ENCODE peak calls at places on chromosomes 13 and 19, in eight cellular contexts. B is lung; L is T-helper 2 cell; M is left ventricle myocardium inferior; H is A549; N is activated CD8-positive, alpha-beta T cell treated with anti-CD3 and anti-CD28 coated beads for 36 hours; K is ascending aorta; Q is NCI-H2081. P is an unnamed sample.

GRCh38 chr13:42065414-42065813 is 17.0 kb downstream of the DGKH start:
- DNase-seq in B (no peak), L (no peak), M (no peak), H (no peak), N (no peak), K (no peak), Q (no peak), P (no peak)

GRCh38 chr13:50365300-50365682 is 350.0 kb downstream of the KCNRG start:
- DNase-seq in B (no peak), L (peak), M (no peak), H (no peak), N (no peak), K (no peak), Q (no peak), P (no peak)

GRCh38 chr13:22061371-22061805 is 390.5 kb downstream of the FGF9 start:
- DNase-seq in B (no peak), L (peak), M (no peak), H (no peak), N (peak), K (no peak), Q (peak), P (no peak)

GRCh38 chr19:3319643-3320353 is 46.6 kb upstream of the NFIC start:
- DNase-seq in B (no peak), L (no peak), M (no peak), H (no peak), N (no peak), K (no peak), Q (no peak), P (no peak)

GRCh38 chr13:31930490-31930889 is 101.1 kb upstream of the FRY start:
- DNase-seq in B (no peak), L (peak), M (no peak), H (no peak), N (no peak), K (no peak), Q (no peak), P (no peak)

GRCh38 chr13:37129867-37130266 is 24.4 kb upstream of the CSNK1A1L start:
- DNase-seq in B (no peak), L (no peak), M (no peak), H (no peak), N (no peak), K (no peak), Q (no peak), P (no peak)

GRCh38 chr19:32810452-32810851 is 59.1 kb downstream of the SLC7A9 start:
- DNase-seq in B (no peak), L (no peak), M (no peak), H (no peak), N (no peak), K (no peak), Q (no peak), P (no peak)

GRCh38 chr19:46745521-46746280 is at the start of gene FKRP:
- DNase-seq in B (no peak), L (peak), M (peak), H (no peak), N (no peak), K (no peak), Q (no peak), P (no peak)

GRCh38 chr13:97977376-97977705 is 23.9 kb downstream of the IPO5 start:
- DNase-seq in B (no peak), L (no peak), M (no peak), H (no peak), N (no peak), K (no peak), Q (no peak), P (no peak)

GRCh38 chr13:26847281-26847680 is 86.7 kb upstream of the GPR12 start:
- DNase-seq in B (no peak), L (no peak), M (no peak), H (no peak), N (no peak), K (no peak), Q (no peak), P (no peak)

GRCh38 chr13:29791997-29792775 is 58.2 kb downstream of the UBL3 start:
- DNase-seq in B (no peak), L (no peak), M (no peak), H (no peak), N (no peak), K (no peak), Q (no peak), P (no peak)

GRCh38 chr19:4550479-4551050 is 8.9 kb downstream of the SEMA6B start:
- DNase-seq in B (no peak), L (no peak), M (no peak), H (no peak), N (no peak), K (no peak), Q (no peak), P (no peak)

GRCh38 chr19:52904052-52904451 is 6.6 kb upstream of the ZNF320 start:
- DNase-seq in B (no peak), L (no peak), M (no peak), H (no peak), N (no peak), K (no peak), Q (no peak), P (no peak)

GRCh38 chr13:41452462-41452861 is 4.9 kb upstream of the RGCC start:
- DNase-seq in B (no peak), L (no peak), M (no peak), H (no peak), N (peak), K (no peak), Q (no peak), P (no peak)

GRCh38 chr19:31232220-31232619 is 117.0 kb downstream of the TSHZ3 start:
- DNase-seq in B (no peak), L (no peak), M (no peak), H (no peak), N (no peak), K (no peak), Q (no peak), P (no peak)

GRCh38 chr19:4775627-4776152 is 15.8 kb upstream of the FEM1A start:
- DNase-seq in B (no peak), L (no peak), M (no peak), H (no peak), N (no peak), K (no peak), Q (no peak), P (no peak)

GRCh38 chr19:14147797-14148605 is 11.6 kb upstream of the ASF1B start:
- DNase-seq in B (peak), L (peak), M (peak), H (peak), N (peak), K (peak), Q (no peak), P (peak)

GRCh38 chr19:2045501-2046045 is 5.5 kb downstream of the MKNK2 start:
- DNase-seq in B (no peak), L (no peak), M (no peak), H (no peak), N (no peak), K (peak), Q (no peak), P (peak)

GRCh38 chr19:1577929-1578618 is 9.9 kb upstream of the MEX3D start:
- DNase-seq in B (no peak), L (no peak), M (no peak), H (no peak), N (no peak), K (no peak), Q (no peak), P (no peak)

GRCh38 chr13:71712988-71713653 is 153.9 kb downstream of the DACH1 start:
- DNase-seq in B (no peak), L (no peak), M (no peak), H (no peak), N (no peak), K (no peak), Q (peak), P (no peak)

GRCh38 chr13:105952233-105952767 is 583.2 kb downstream of the EFNB2 start:
- DNase-seq in B (no peak), L (no peak), M (no peak), H (no peak), N (no peak), K (no peak), Q (no peak), P (no peak)

GRCh38 chr19:18532208-18532890 is 10.5 kb upstream of the ELL start:
- DNase-seq in B (no peak), L (no peak), M (no peak), H (no peak), N (no peak), K (no peak), Q (no peak), P (no peak)

GRCh38 chr13:52405767-52406494 is at the start of gene THSD1:
- DNase-seq in B (peak), L (peak), M (peak), H (peak), N (peak), K (peak), Q (peak), P (peak)

GRCh38 chr13:76019421-76020044 is 383.4 kb downstream of the LMO7 start:
- DNase-seq in B (no peak), L (no peak), M (peak), H (peak), N (no peak), K (no peak), Q (no peak), P (no peak)

GRCh38 chr13:73018336-73018735 is 40.5 kb upstream of the KLF5 start:
- DNase-seq in B (no peak), L (no peak), M (no peak), H (peak), N (no peak), K (no peak), Q (no peak), P (no peak)

GRCh38 chr19:7665076-7665475 is 3.8 kb upstream of the RETN start:
- DNase-seq in B (no peak), L (no peak), M (no peak), H (no peak), N (no peak), K (no peak), Q (no peak), P (no peak)

GRCh38 chr13:27442071-27442647 is 8.2 kb downstream of the MTIF3 start:
- DNase-seq in B (no peak), L (peak), M (no peak), H (no peak), N (peak), K (no peak), Q (no peak), P (no peak)

GRCh38 chr13:29537736-29538624 is 57.5 kb downstream of the SLC7A1 start:
- DNase-seq in B (no peak), L (no peak), M (no peak), H (no peak), N (no peak), K (no peak), Q (no peak), P (peak)

GRCh38 chr13:109769275-109769674 is 17.1 kb downstream of the IRS2 start:
- DNase-seq in B (no peak), L (no peak), M (no peak), H (no peak), N (no peak), K (no peak), Q (no peak), P (no peak)

GRCh38 chr13:101449971-101450748 is 2.3 kb upstream of the ITGBL1 start:
- DNase-seq in B (no peak), L (no peak), M (no peak), H (peak), N (no peak), K (no peak), Q (no peak), P (no peak)

GRCh38 chr13:54750521-54750920 is 1721.9 kb downstream of the OLFM4 start:
- DNase-seq in B (no peak), L (no peak), M (no peak), H (no peak), N (no peak), K (no peak), Q (no peak), P (no peak)

GRCh38 chr19:45876161-45876410 is 9.9 kb downstream of the IRF2BP1 start:
- DNase-seq in B (no peak), L (peak), M (no peak), H (no peak), N (peak), K (no peak), Q (no peak), P (no peak)

GRCh38 chr19:10816691-10817090 is 19.3 kb downstream of the TMED1 start:
- DNase-seq in B (no peak), L (no peak), M (no peak), H (no peak), N (no peak), K (no peak), Q (no peak), P (no peak)

GRCh38 chr19:46442808-46443450 is 14.2 kb upstream of the PNMA8C start:
- DNase-seq in B (peak), L (no peak), M (no peak), H (peak), N (no peak), K (no peak), Q (no peak), P (no peak)

GRCh38 chr19:13152854-13153626 is 2.8 kb downstream of the IER2 start:
- DNase-seq in B (peak), L (peak), M (peak), H (peak), N (peak), K (peak), Q (peak), P (peak)

GRCh38 chr19:34231439-34231838 is 22.9 kb upstream of the GARRE1 start:
- DNase-seq in B (no peak), L (no peak), M (no peak), H (no peak), N (no peak), K (no peak), Q (no peak), P (no peak)

P was measured in lower leg skin.